ENCODE peak calls at places on chromosomes 11 and 22, in nine cellular contexts. K is astrocyte of the spinal cord, S is WTC11, U is GM20000, I is transverse colon, R is dorsolateral prefrontal cortex, X is pancreas, F is uterus, Y is colonic mucosa. B is an unnamed sample.

GRCh38 chr11:80182906-80183305 is 742.1 kb upstream of the TENM4 start:
- DNase-seq in S (no peak), X (no peak), R (no peak), F (no peak), I (no peak), Y (no peak), K (no peak), U (no peak), B (no peak)

GRCh38 chr11:9760180-9760550 is 96.3 kb downstream of the SWAP70 start:
- DNase-seq in K (peak), I (peak), Y (peak), S (no peak), U (no peak), R (peak), F (peak), X (peak), B (peak)

GRCh38 chr11:130677486-130678153 is 229.2 kb downstream of the ADAMTS15 start:
- DNase-seq in S (peak), U (no peak), X (no peak), F (no peak), R (no peak), I (no peak), Y (no peak), K (peak), B (no peak)

GRCh38 chr11:42631223-42631843 is 680.5 kb upstream of the API5 start:
- DNase-seq in K (peak), X (no peak), I (no peak), F (no peak), U (no peak), S (no peak), Y (no peak), R (no peak), B (no peak)

GRCh38 chr11:111167666-111168065 is 77.9 kb upstream of the POU2AF2 start:
- DNase-seq in Y (no peak), K (no peak), X (no peak), U (no peak), S (no peak), F (no peak), R (no peak), I (no peak), B (no peak)

GRCh38 chr11:1548221-1549070 is 23.6 kb downstream of the DUSP8 start:
- DNase-seq in X (peak), K (no peak), Y (peak), F (peak), U (no peak), I (peak), S (peak), R (peak), B (no peak)

GRCh38 chr22:39232246-39232645 is 12.5 kb downstream of the PDGFB start:
- DNase-seq in U (no peak), R (no peak), X (no peak), S (no peak), I (no peak), F (no peak), Y (no peak), K (no peak), B (no peak)

GRCh38 chr11:111598546-111598945 is 3.7 kb upstream of the SIK2 start:
- DNase-seq in X (no peak), R (peak), Y (no peak), U (no peak), S (no peak), F (peak), K (no peak), I (no peak), B (no peak)

GRCh38 chr11:76185931-76186401 is 20.3 kb downstream of the WNT11 start:
- DNase-seq in S (no peak), I (no peak), K (peak), U (no peak), R (no peak), F (peak), X (no peak), Y (peak), B (no peak)

GRCh38 chr22:20178075-20178921 is 27.4 kb upstream of the CCDC188 start:
- DNase-seq in U (no peak), F (no peak), X (no peak), Y (no peak), S (no peak), R (no peak), K (no peak), I (no peak), B (no peak)

GRCh38 chr11:44834846-44835245 is 108.1 kb downstream of the TSPAN18 start:
- DNase-seq in I (no peak), X (no peak), R (no peak), K (no peak), S (no peak), F (no peak), Y (no peak), U (no peak), B (no peak)

GRCh38 chr22:35400335-35400680 is 368 bp downstream of the MCM5 start:
- DNase-seq in F (no peak), R (no peak), U (no peak), I (no peak), K (no peak), X (no peak), Y (no peak), S (peak), B (no peak)

GRCh38 chr11:112613051-112613972 is 347.9 kb upstream of the NCAM1 start:
- DNase-seq in X (peak), I (no peak), Y (no peak), R (no peak), U (no peak), F (peak), K (peak), S (no peak), B (no peak)

GRCh38 chr11:28521075-28521474 is 412.9 kb downstream of the METTL15 start:
- DNase-seq in R (no peak), F (no peak), U (no peak), X (no peak), Y (no peak), S (no peak), K (no peak), I (no peak), B (no peak)

GRCh38 chr22:37198290-37199102 is 10.4 kb upstream of the C1QTNF6 start:
- DNase-seq in X (peak), K (peak), F (peak), R (peak), U (peak), I (peak), Y (peak), S (peak), B (peak)

GRCh38 chr22:37201066-37201820 is 11.0 kb downstream of the SSTR3 start:
- DNase-seq in U (no peak), S (no peak), F (no peak), X (no peak), Y (no peak), K (no peak), R (no peak), I (no peak), B (no peak)

GRCh38 chr22:37199103-37199838 is 11.2 kb upstream of the C1QTNF6 start:
- DNase-seq in S (peak), U (peak), Y (peak), F (peak), I (peak), X (peak), K (peak), R (peak), B (peak)

GRCh38 chr22:37197451-37198289 is 9.6 kb upstream of the C1QTNF6 start:
- DNase-seq in S (no peak), I (peak), X (peak), F (peak), U (no peak), Y (peak), K (peak), R (no peak), B (peak)

GRCh38 chr22:37199839-37200161 is 11.8 kb upstream of the C1QTNF6 start:
- DNase-seq in U (peak), S (no peak), R (no peak), Y (peak), K (no peak), I (no peak), X (peak), F (no peak), B (no peak)
- TF ChIP-seq CTCF in U (no peak), S (no peak), R (no peak), Y (no peak), K (no peak), I (no peak), X (no peak), F (no peak), B (peak)

DNA sequence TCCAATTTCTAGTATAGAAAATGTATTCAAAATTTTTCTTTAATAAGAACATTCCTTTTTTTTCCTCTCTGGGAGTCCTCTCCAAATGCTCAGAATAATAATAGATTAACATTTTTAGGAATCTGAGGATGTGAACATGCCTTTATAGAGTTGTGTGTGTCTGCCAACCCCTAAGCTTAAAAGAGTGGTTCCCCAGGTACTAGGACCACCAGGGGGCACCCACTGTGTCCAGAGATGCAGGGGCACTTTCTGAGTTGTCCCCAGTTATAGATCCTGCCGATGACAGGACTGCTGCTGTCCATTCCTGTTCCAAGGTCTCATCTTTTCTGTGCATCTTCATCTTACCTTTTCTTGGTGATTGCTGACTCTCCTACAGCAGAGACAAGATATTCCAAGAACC is 27.0 kb upstream of the MICAL2 start:
- DNase-seq in Y (no peak), S (peak), F (no peak), U (no peak), X (no peak), I (no peak), K (no peak), R (no peak), B (no peak)
- TF ChIP-seq CTCF in Y (no peak), S (no peak), F (no peak), U (no peak), X (no peak), I (no peak), K (no peak), R (no peak), B (peak)

GRCh38 chr11:30447246-30447645 is 124.3 kb downstream of the ARL14EP start:
- DNase-seq in R (no peak), I (no peak), F (no peak), X (no peak), S (no peak), U (no peak), K (no peak), Y (no peak), B (no peak)

GRCh38 chr11:30440510-30440909 is 117.6 kb downstream of the ARL14EP start:
- DNase-seq in R (no peak), Y (no peak), S (no peak), K (no peak), X (no peak), I (no peak), F (no peak), U (no peak), B (no peak)

GRCh38 chr11:30445056-30445455 is 122.2 kb downstream of the ARL14EP start:
- DNase-seq in I (no peak), K (no peak), U (no peak), F (no peak), R (no peak), X (no peak), Y (no peak), S (no peak), B (no peak)
- TF ChIP-seq CTCF in I (no peak), K (no peak), U (no peak), F (no peak), R (no peak), X (no peak), Y (no peak), S (no peak), B (no peak)

GRCh38 chr11:114956565-114956964 is 278.2 kb downstream of the NXPE2 start:
- DNase-seq in F (no peak), X (no peak), S (no peak), R (no peak), U (no peak), Y (no peak), K (no peak), I (no peak), B (no peak)

GRCh38 chr11:114964676-114965214 is 286.4 kb downstream of the NXPE2 start:
- DNase-seq in K (no peak), I (no peak), X (no peak), U (no peak), F (no peak), S (no peak), R (no peak), Y (no peak), B (no peak)

DNA sequence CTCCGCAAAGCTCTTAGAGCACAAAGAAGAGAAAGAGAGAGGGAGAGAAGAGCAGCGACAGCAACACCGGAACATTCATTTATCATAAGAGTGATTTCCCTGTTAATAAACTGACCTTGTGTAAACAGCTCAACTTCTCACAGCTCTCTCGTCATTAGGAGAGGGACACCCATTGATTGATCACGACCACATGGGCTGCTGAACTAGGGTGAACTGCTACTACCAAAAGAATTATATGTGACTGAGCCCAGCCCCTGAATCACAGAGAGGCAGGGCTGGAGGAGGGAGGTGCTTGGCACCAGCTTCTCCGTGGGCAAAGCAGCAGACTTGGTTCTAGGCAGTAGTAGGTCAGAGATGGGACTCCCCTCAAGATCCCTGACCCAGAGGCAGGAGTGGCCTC is 281.8 kb downstream of the NXPE2 start:
- DNase-seq in K (no peak), I (no peak), Y (no peak), R (no peak), F (no peak), U (no peak), S (no peak), X (no peak), B (no peak)
- TF ChIP-seq CTCF in K (no peak), I (no peak), Y (no peak), R (no peak), F (no peak), U (no peak), S (no peak), X (no peak), B (no peak)

DNA sequence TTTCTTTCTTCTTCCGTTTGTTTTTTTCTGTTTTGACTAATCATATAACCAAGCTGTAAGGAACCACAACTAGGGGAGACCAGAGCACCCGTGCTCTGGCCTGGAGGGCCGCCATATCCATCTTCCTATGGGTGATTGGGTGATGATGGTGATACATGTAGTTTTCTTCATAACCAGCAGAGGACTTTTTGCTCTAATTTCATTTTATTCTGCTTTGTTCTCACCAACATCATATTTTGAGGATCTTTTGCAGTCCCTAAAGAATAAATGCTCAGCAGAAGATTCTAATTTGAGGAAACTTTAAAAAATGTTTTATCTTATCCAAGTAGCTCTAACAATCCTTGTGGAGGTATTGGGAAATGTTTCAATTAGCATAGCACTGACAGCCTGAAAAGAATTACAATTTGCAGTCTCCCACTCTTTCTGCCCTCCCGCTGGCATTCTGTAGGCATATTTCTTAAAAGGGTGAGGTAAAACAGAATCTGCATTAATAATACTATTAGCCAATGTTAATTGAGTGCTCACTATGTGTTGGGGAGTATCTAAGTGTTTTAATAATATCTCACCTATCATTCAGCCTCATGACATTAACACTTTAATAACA is 544.0 kb downstream of the NTM start:
- DNase-seq in X (no peak), K (peak), F (no peak), I (no peak), R (no peak), U (no peak), Y (no peak), S (no peak), B (no peak)
- TF ChIP-seq CTCF in X (no peak), K (peak), F (no peak), I (peak), R (peak), U (no peak), Y (no peak), S (no peak), B (peak)